ENCODE peak calls at places on chromosome 9, in ten cellular contexts. C, L, W, F, Q, T, M, K, G and U are unnamed samples.

GRCh38 chr9:14096182-14096922 is 217.6 kb downstream of the NFIB start:
- DNase-seq in C (no peak), Q (peak), K (peak), F (no peak), W (no peak), L (peak), T (peak), M (no peak), G (no peak), U (no peak)

GRCh38 chr9:134026561-134026960 is 1.3 kb downstream of the BRD3OS start:
- DNase-seq in C (no peak), L (no peak), M (no peak), T (no peak), F (no peak), G (no peak), K (no peak), Q (no peak), W (no peak), U (no peak)

GRCh38 chr9:36935332-36935731 is 98.7 kb downstream of the PAX5 start:
- DNase-seq in G (peak), M (no peak), W (no peak), C (no peak), F (no peak), K (no peak), Q (no peak), T (no peak), L (no peak), U (no peak)

GRCh38 chr9:97774657-97775056 is 77.5 kb upstream of the XPA start:
- DNase-seq in K (no peak), T (no peak), W (no peak), Q (no peak), G (no peak), M (no peak), C (no peak), F (no peak), L (no peak), U (no peak)

GRCh38 chr9:129436751-129437625 is 183.9 kb downstream of the C9orf50 start:
- DNase-seq in C (no peak), Q (no peak), M (peak), L (peak), G (peak), T (peak), W (peak), F (peak), K (no peak), U (no peak)

GRCh38 chr9:114572199-114572598 is 15.4 kb upstream of the ATP6V1G1 start:
- DNase-seq in M (no peak), L (no peak), G (no peak), T (no peak), F (no peak), C (no peak), K (no peak), W (no peak), Q (no peak), U (no peak)

GRCh38 chr9:93598647-93599241 is 22.4 kb downstream of the PHF2 start:
- DNase-seq in T (no peak), G (no peak), K (peak), F (peak), L (no peak), M (no peak), Q (no peak), C (no peak), W (no peak), U (no peak)

GRCh38 chr9:115207003-115207837 is 89.3 kb upstream of the TNC start:
- DNase-seq in W (no peak), M (no peak), K (peak), C (no peak), F (peak), G (peak), T (no peak), L (no peak), Q (no peak), U (no peak)

GRCh38 chr9:29006603-29007002 is 1433.3 kb upstream of the C9orf72 start:
- DNase-seq in F (no peak), T (peak), G (no peak), C (no peak), L (no peak), W (no peak), M (no peak), K (no peak), Q (no peak), U (peak)

GRCh38 chr9:120923620-120924328 is 2.8 kb downstream of the TRAF1 start:
- DNase-seq in Q (no peak), K (no peak), M (no peak), F (no peak), T (peak), W (no peak), L (no peak), G (no peak), C (no peak), U (no peak)